ENCODE peak calls at places on chromosomes 11 and 22, in four cellular contexts. H is K562, A is HepG2, E is GM12878. I is an unnamed sample.

GRCh38 chr11:57336111-57336666 is 497 bp upstream of the SSRP1 start:
- DNase-seq in H (no peak), A (no peak), E (no peak), I (no peak)

GRCh38 chr11:131815631-131816030 is 445.2 kb downstream of the NTM start:
- DNase-seq in H (no peak), A (no peak), E (no peak), I (no peak)

GRCh38 chr11:62832346-62833234 is at the start of gene TEX54:
- DNase-seq in H (peak), A (no peak), E (no peak), I (no peak)

GRCh38 chr11:46159694-46160093 is 38.4 kb upstream of the PHF21A start:
- DNase-seq in H (no peak), A (no peak), E (no peak), I (no peak)

GRCh38 chr11:115360186-115360824 is 143.9 kb downstream of the CADM1 start:
- DNase-seq in H (no peak), A (no peak), E (no peak), I (no peak)

GRCh38 chr11:93549986-93550385 is 6.8 kb upstream of the SMCO4 start:
- DNase-seq in H (no peak), A (no peak), E (no peak), I (no peak)

GRCh38 chr11:16609769-16610168 is 128.7 kb upstream of the C11orf58 start:
- DNase-seq in H (no peak), A (no peak), E (no peak), I (no peak)

GRCh38 chr11:24635588-24636290 is 138.9 kb downstream of the LUZP2 start:
- DNase-seq in H (no peak), A (no peak), E (no peak), I (no peak)

GRCh38 chr11:44623321-44623715 is 57.9 kb downstream of the CD82 start:
- DNase-seq in H (no peak), A (no peak), E (no peak), I (no peak)

GRCh38 chr11:18065572-18065971 is 19.5 kb upstream of the TPH1 start:
- DNase-seq in H (no peak), A (no peak), E (no peak), I (no peak)

GRCh38 chr22:50185384-50186087 is at the start of gene TRABD:
- DNase-seq in H (peak), A (peak), E (no peak), I (peak)

GRCh38 chr22:27810566-27810965 is 9.0 kb upstream of the MN1 start:
- DNase-seq in H (no peak), A (peak), E (no peak), I (no peak)

GRCh38 chr22:38203855-38204497 is 2.2 kb downstream of the MAFF start:
- DNase-seq in H (no peak), A (no peak), E (no peak), I (no peak)

DNA sequence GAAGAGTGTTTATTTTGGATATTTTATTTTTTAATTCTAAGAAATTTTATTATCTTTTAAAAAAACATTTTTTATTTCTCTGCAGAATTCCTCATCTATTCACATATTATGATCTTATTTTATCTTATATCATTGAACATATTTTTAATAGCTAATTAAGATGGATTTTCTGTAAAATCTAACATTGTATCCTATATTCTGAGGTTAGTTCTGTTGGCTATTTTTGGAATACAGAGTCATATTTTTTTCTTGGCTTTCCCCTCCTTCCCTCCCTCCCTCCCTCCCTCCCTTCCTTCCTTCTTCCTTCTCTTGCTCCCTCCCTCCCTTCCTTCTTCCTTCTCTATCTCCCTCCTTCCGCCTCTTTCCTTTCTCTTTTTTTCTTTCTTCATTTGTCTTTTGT is 2326.6 kb upstream of the RAG2 start:
- DNase-seq in H (no peak), A (no peak), E (no peak), I (no peak)
- TF ChIP-seq SP1 in H (no peak), A (no peak), E (no peak), I (no peak)

DNA sequence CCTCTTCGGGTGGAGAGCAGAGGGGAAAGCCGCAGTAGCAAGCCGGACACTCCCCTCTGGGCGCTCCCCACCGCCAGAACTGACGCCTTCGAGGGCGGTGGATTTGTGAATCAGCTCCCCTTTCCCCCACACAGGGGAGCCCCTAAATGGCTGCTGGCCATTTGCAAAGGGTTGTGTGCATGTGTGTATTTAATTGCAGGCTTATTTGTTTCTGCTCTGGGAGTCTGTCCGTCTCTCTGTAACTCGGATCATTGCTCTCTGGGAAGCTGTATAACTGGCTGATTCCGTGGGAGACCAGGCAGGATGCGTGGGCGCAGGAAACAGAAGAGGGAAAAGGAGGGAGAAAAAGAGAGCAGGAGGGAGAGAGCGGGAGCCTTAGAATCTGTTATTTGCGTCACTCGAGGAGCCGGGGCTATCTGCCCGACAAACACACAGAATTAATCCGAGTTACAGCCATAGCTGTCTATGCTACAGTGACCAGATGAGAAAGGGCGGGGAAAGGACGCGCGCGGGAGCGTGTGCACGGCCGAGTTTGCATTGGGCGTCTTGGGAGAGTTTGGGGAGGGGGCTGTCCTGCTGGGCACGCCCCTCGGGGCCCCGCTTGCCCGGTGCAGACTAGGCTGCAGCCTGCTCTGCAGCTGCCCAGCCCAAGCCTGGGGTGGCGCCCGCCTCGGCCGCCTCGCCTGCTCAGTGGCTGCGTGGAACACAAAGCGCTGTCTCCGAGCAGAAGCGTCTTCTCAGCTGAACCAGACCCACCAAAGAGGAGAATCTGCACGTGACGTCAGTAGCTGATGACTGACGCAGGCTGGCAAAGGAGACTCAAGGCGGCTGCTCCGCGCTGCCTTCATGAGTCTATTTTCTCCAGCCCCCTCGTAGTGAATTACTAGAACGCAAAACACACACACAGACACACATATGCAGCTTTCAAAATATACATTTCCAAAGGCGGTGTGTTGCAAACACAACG is 105.3 kb upstream of the HSD17B12 start:
- DNase-seq in H (no peak), A (no peak), E (no peak), I (peak)
- TF ChIP-seq BHLHE40 in H (no peak), A (no peak), E (no peak), I (no peak)

GRCh38 chr11:110074499-110074898 is 18.7 kb upstream of the ZC3H12C start:
- DNase-seq in H (no peak), A (no peak), E (no peak), I (no peak)

GRCh38 chr11:110076388-110076965 is 16.7 kb upstream of the ZC3H12C start:
- DNase-seq in H (no peak), A (no peak), E (no peak), I (peak)

GRCh38 chr11:110077318-110077717 is 15.9 kb upstream of the ZC3H12C start:
- DNase-seq in H (no peak), A (no peak), E (no peak), I (no peak)

GRCh38 chr11:110075822-110076208 is 17.4 kb upstream of the ZC3H12C start:
- DNase-seq in H (no peak), A (no peak), E (no peak), I (no peak)

GRCh38 chr11:110075087-110075821 is 17.9 kb upstream of the ZC3H12C start:
- DNase-seq in H (no peak), A (no peak), E (no peak), I (no peak)
- TF ChIP-seq FOXM1 in H (no peak), A (no peak), E (no peak), I (no peak)

DNA sequence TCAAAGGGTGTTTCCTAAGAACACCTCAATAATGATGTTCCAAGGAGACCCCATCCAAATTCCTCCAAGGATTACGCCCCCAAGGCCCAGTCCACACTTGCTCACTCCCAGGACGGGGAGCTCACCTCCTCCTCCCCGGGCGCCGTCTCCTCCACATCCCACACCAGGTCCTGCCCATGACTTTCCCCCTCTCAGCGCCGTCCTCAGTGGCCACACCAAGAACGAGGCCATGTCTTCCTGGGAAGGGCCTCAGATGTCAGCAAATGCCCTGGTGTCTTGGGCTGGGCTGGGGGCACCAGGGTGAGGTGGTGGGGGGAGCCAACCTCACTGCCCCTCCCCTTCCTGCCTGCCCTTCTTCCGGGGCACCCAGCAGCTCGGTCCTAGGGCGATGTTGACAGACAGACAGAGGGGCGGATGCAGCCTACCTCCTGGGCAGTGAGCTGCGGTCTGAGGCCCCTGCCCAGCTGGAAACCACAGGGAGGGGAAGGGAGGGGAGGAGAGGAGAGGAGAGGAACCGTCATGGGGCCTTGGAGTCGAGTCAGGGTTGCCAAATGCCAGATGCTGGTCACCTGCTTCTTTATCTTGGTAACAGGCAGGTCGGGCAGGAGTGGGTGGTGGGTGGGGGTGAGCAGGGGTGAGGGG is at the start of the genes C11orf21 and TSPAN32:
- DNase-seq in H (peak), A (peak), E (no peak), I (no peak)
- TF ChIP-seq SP1 in H (no peak), A (no peak), E (no peak), I (no peak)

GRCh38 chr22:48103126-48103875 is 1340.9 kb downstream of the TBC1D22A start:
- DNase-seq in H (no peak), A (no peak), E (no peak), I (no peak)
- TF ChIP-seq BHLHE40 in H (no peak), A (no peak), E (no peak), I (no peak)

GRCh38 chr22:45104313-45104712 is 59.4 kb upstream of the NUP50 start:
- DNase-seq in H (no peak), A (no peak), E (no peak), I (no peak)
- TF ChIP-seq FOXM1 in H (no peak), A (no peak), E (no peak), I (no peak)

GRCh38 chr11:133228406-133229330 is 303.6 kb downstream of the OPCML start:
- DNase-seq in H (no peak), A (no peak), E (no peak), I (no peak)

GRCh38 chr11:133230446-133230845 is 301.9 kb downstream of the OPCML start:
- DNase-seq in H (no peak), A (no peak), E (no peak), I (no peak)

GRCh38 chr11:133227674-133228111 is 304.6 kb downstream of the OPCML start:
- DNase-seq in H (no peak), A (no peak), E (no peak), I (no peak)
- TF ChIP-seq SP1 in H (no peak), A (no peak), E (no peak), I (no peak)

GRCh38 chr11:117832511-117832910 is 8.0 kb upstream of the FXYD2 start:
- DNase-seq in H (no peak), A (no peak), E (no peak), I (no peak)
- TF ChIP-seq BHLHE40 in H (no peak), A (no peak), E (no peak), I (no peak)

DNA sequence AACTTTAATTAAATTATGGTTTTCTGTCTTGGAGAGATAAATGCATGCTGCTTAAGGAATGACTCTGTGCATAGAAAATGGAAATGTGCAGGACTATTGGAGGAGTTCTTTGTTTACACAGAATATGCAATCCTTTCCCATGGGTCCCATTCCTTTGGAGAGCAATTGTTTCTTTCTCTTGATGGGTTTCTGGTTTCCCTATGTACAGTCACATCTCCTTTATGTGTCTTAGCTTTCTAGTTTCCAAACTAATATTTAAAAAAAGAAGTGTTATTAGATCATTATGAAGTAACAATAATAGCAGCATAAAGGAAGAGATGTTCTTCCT is 73.6 kb downstream of the FAT3 start:
- DNase-seq in H (no peak), A (no peak), E (no peak), I (no peak)
- TF ChIP-seq FOXM1 in H (no peak), A (no peak), E (no peak), I (no peak)

I was measured in HEK293T.